ENCODE peak calls at places on chromosomes 5 and 9, in eight cellular contexts. One of them, this sample, is unnamed.

GRCh38 chr5:154198611-154199230 is 8.2 kb downstream of the GALNT10 start:
- DNase-seq in left ventricle myocardium inferior: no peak
- DNase-seq in Peyer's patch: no peak
- DNase-seq in aorta: no peak
- DNase-seq in gastrocnemius medialis: no peak
- DNase-seq in CD8-positive, alpha-beta T cell: no peak
- DNase-seq in upper lobe of left lung: no peak
- DNase-seq in lung: no peak
- DNase-seq in this sample: no peak

GRCh38 chr9:86407022-86407421 is 52.8 kb upstream of the TUT7 start:
- DNase-seq in left ventricle myocardium inferior: no peak
- DNase-seq in Peyer's patch: no peak
- DNase-seq in aorta: no peak
- DNase-seq in gastrocnemius medialis: no peak
- DNase-seq in CD8-positive, alpha-beta T cell: no peak
- DNase-seq in upper lobe of left lung: no peak
- DNase-seq in lung: no peak
- DNase-seq in this sample: no peak

GRCh38 chr9:109780453-109781033 is 545 bp downstream of the PALM2AKAP2 start:
- DNase-seq in left ventricle myocardium inferior: no peak
- DNase-seq in Peyer's patch: no peak
- DNase-seq in aorta: no peak
- DNase-seq in gastrocnemius medialis: no peak
- DNase-seq in CD8-positive, alpha-beta T cell: no peak
- DNase-seq in upper lobe of left lung: no peak
- DNase-seq in lung: no peak
- DNase-seq in this sample: no peak

GRCh38 chr5:54470191-54470590 is 14.7 kb downstream of the HSPB3 start:
- DNase-seq in left ventricle myocardium inferior: no peak
- DNase-seq in Peyer's patch: no peak
- DNase-seq in aorta: no peak
- DNase-seq in gastrocnemius medialis: no peak
- DNase-seq in CD8-positive, alpha-beta T cell: no peak
- DNase-seq in upper lobe of left lung: no peak
- DNase-seq in lung: no peak
- DNase-seq in this sample: no peak

GRCh38 chr5:76610196-76610595 is 13.0 kb downstream of the F2RL2 start:
- DNase-seq in left ventricle myocardium inferior: no peak
- DNase-seq in Peyer's patch: no peak
- DNase-seq in aorta: no peak
- DNase-seq in gastrocnemius medialis: no peak
- DNase-seq in CD8-positive, alpha-beta T cell: no peak
- DNase-seq in upper lobe of left lung: no peak
- DNase-seq in lung: no peak
- DNase-seq in this sample: no peak

GRCh38 chr5:148957591-148958202 is 105.2 kb downstream of the SH3TC2 start:
- DNase-seq in left ventricle myocardium inferior: peak
- DNase-seq in Peyer's patch: peak
- DNase-seq in aorta: no peak
- DNase-seq in gastrocnemius medialis: no peak
- DNase-seq in CD8-positive, alpha-beta T cell: peak
- DNase-seq in upper lobe of left lung: no peak
- DNase-seq in lung: no peak
- DNase-seq in this sample: peak

GRCh38 chr5:41156739-41157138 is 56.6 kb downstream of the C6 start:
- DNase-seq in left ventricle myocardium inferior: no peak
- DNase-seq in Peyer's patch: no peak
- DNase-seq in aorta: no peak
- DNase-seq in gastrocnemius medialis: no peak
- DNase-seq in CD8-positive, alpha-beta T cell: no peak
- DNase-seq in upper lobe of left lung: no peak
- DNase-seq in lung: no peak
- DNase-seq in this sample: no peak

GRCh38 chr9:6243746-6244145 is 28.1 kb downstream of the IL33 start:
- DNase-seq in left ventricle myocardium inferior: no peak
- DNase-seq in Peyer's patch: no peak
- DNase-seq in aorta: no peak
- DNase-seq in gastrocnemius medialis: no peak
- DNase-seq in CD8-positive, alpha-beta T cell: no peak
- DNase-seq in upper lobe of left lung: no peak
- DNase-seq in lung: no peak
- DNase-seq in this sample: no peak

GRCh38 chr9:76658510-76659231 is 105.6 kb upstream of the PCA3 start:
- DNase-seq in left ventricle myocardium inferior: no peak
- DNase-seq in Peyer's patch: no peak
- DNase-seq in aorta: no peak
- DNase-seq in gastrocnemius medialis: no peak
- DNase-seq in CD8-positive, alpha-beta T cell: no peak
- DNase-seq in upper lobe of left lung: peak
- DNase-seq in lung: no peak
- DNase-seq in this sample: no peak

GRCh38 chr5:174166231-174167079 is 120.9 kb downstream of the NSG2 start:
- DNase-seq in left ventricle myocardium inferior: no peak
- DNase-seq in Peyer's patch: no peak
- DNase-seq in aorta: peak
- DNase-seq in gastrocnemius medialis: no peak
- DNase-seq in CD8-positive, alpha-beta T cell: no peak
- DNase-seq in upper lobe of left lung: no peak
- DNase-seq in lung: no peak
- DNase-seq in this sample: peak

GRCh38 chr5:84274585-84275468 is 109.9 kb downstream of the EDIL3 start:
- DNase-seq in left ventricle myocardium inferior: peak
- DNase-seq in Peyer's patch: no peak
- DNase-seq in aorta: no peak
- DNase-seq in gastrocnemius medialis: no peak
- DNase-seq in CD8-positive, alpha-beta T cell: no peak
- DNase-seq in upper lobe of left lung: no peak
- DNase-seq in lung: no peak
- DNase-seq in this sample: peak

GRCh38 chr5:89417990-89418820 is 535.2 kb upstream of the MEF2C start:
- DNase-seq in left ventricle myocardium inferior: no peak
- DNase-seq in Peyer's patch: no peak
- DNase-seq in aorta: no peak
- DNase-seq in gastrocnemius medialis: no peak
- DNase-seq in CD8-positive, alpha-beta T cell: no peak
- DNase-seq in upper lobe of left lung: no peak
- DNase-seq in lung: no peak
- DNase-seq in this sample: no peak

GRCh38 chr9:13524245-13524644 is 244.8 kb upstream of the MPDZ start:
- DNase-seq in left ventricle myocardium inferior: no peak
- DNase-seq in Peyer's patch: no peak
- DNase-seq in aorta: no peak
- DNase-seq in gastrocnemius medialis: no peak
- DNase-seq in CD8-positive, alpha-beta T cell: no peak
- DNase-seq in upper lobe of left lung: no peak
- DNase-seq in lung: no peak
- DNase-seq in this sample: no peak

GRCh38 chr5:181186022-181186421 is 19.0 kb downstream of the TRIM7 start:
- DNase-seq in left ventricle myocardium inferior: no peak
- DNase-seq in Peyer's patch: no peak
- DNase-seq in aorta: peak
- DNase-seq in gastrocnemius medialis: no peak
- DNase-seq in CD8-positive, alpha-beta T cell: no peak
- DNase-seq in upper lobe of left lung: no peak
- DNase-seq in lung: no peak
- DNase-seq in this sample: no peak

GRCh38 chr5:143153332-143154119 is 250.0 kb downstream of the NR3C1 start:
- DNase-seq in left ventricle myocardium inferior: peak
- DNase-seq in Peyer's patch: peak
- DNase-seq in aorta: peak
- DNase-seq in gastrocnemius medialis: peak
- DNase-seq in CD8-positive, alpha-beta T cell: no peak
- DNase-seq in upper lobe of left lung: no peak
- DNase-seq in lung: no peak
- DNase-seq in this sample: peak

GRCh38 chr5:114658179-114658578 is 296.3 kb downstream of the KCNN2 start:
- DNase-seq in left ventricle myocardium inferior: no peak
- DNase-seq in Peyer's patch: no peak
- DNase-seq in aorta: no peak
- DNase-seq in gastrocnemius medialis: no peak
- DNase-seq in CD8-positive, alpha-beta T cell: no peak
- DNase-seq in upper lobe of left lung: no peak
- DNase-seq in lung: no peak
- DNase-seq in this sample: no peak

GRCh38 chr5:172933238-172933637 is 26.0 kb upstream of the RPL26L1 start:
- DNase-seq in left ventricle myocardium inferior: no peak
- DNase-seq in Peyer's patch: no peak
- DNase-seq in aorta: no peak
- DNase-seq in gastrocnemius medialis: no peak
- DNase-seq in CD8-positive, alpha-beta T cell: no peak
- DNase-seq in upper lobe of left lung: no peak
- DNase-seq in lung: no peak
- DNase-seq in this sample: no peak

GRCh38 chr5:172931001-172931536 is 28.2 kb upstream of the RPL26L1 start:
- DNase-seq in left ventricle myocardium inferior: no peak
- DNase-seq in Peyer's patch: no peak
- DNase-seq in aorta: peak
- DNase-seq in gastrocnemius medialis: peak
- DNase-seq in CD8-positive, alpha-beta T cell: no peak
- DNase-seq in upper lobe of left lung: no peak
- DNase-seq in lung: no peak
- DNase-seq in this sample: peak

GRCh38 chr5:172929371-172929838 is 29.8 kb upstream of the RPL26L1 start:
- DNase-seq in left ventricle myocardium inferior: no peak
- DNase-seq in Peyer's patch: no peak
- DNase-seq in aorta: no peak
- DNase-seq in gastrocnemius medialis: no peak
- DNase-seq in CD8-positive, alpha-beta T cell: no peak
- DNase-seq in upper lobe of left lung: no peak
- DNase-seq in lung: no peak
- DNase-seq in this sample: no peak

GRCh38 chr5:172935096-172935495 is 24.1 kb upstream of the RPL26L1 start:
- DNase-seq in left ventricle myocardium inferior: no peak
- DNase-seq in Peyer's patch: no peak
- DNase-seq in aorta: no peak
- DNase-seq in gastrocnemius medialis: no peak
- DNase-seq in CD8-positive, alpha-beta T cell: no peak
- DNase-seq in upper lobe of left lung: no peak
- DNase-seq in lung: no peak
- DNase-seq in this sample: peak

GRCh38 chr5:172932313-172933017 is 26.8 kb upstream of the RPL26L1 start:
- DNase-seq in left ventricle myocardium inferior: peak
- DNase-seq in Peyer's patch: peak
- DNase-seq in aorta: peak
- DNase-seq in gastrocnemius medialis: peak
- DNase-seq in CD8-positive, alpha-beta T cell: peak
- DNase-seq in upper lobe of left lung: peak
- DNase-seq in lung: peak
- DNase-seq in this sample: peak
- H3K27ac ChIP-seq in left ventricle myocardium inferior: peak
- H3K27ac ChIP-seq in Peyer's patch: no peak
- H3K27ac ChIP-seq in aorta: peak
- H3K27ac ChIP-seq in gastrocnemius medialis: peak
- H3K27ac ChIP-seq in CD8-positive, alpha-beta T cell: no peak
- H3K27ac ChIP-seq in upper lobe of left lung: peak
- H3K27ac ChIP-seq in lung: peak
- H3K27ac ChIP-seq in this sample: peak

DNA sequence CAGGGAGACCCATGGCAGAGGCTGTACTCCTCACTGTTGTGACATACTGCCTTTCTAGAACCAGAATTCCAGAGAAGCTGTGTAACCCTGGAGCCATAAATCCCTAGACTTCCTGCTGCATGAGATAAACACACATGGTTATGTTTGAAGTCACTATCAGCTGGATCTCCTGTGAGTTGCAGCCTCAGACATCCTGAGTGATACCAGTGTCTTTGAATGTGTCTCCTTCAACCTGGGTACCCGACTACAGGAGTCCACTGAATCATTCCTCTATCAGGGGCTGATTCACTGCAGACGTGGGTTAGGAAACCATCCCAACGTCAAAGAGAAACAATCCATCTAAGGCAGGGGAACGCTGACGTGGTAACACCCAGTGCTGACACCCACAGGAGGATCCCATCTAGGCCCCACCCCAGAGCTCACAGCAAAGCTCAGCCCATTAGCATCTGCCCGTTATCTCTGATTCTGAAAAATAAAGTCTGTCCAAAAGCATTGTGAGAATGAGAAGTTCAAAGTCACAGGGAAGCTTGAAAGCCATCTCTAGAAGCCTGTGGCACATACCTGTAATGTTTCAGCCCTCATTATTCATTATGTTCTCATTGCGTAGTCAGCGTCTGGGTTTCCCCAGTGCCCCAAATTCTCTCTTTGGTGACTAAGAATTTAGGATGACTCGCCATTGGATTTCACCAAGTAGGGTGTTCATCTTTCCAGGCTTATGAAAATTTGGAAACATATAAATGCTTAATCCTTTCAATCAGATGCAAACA is 36.3 kb upstream of the BASP1 start:
- DNase-seq in left ventricle myocardium inferior: no peak
- DNase-seq in Peyer's patch: no peak
- DNase-seq in aorta: no peak
- DNase-seq in gastrocnemius medialis: no peak
- DNase-seq in CD8-positive, alpha-beta T cell: no peak
- DNase-seq in upper lobe of left lung: no peak
- DNase-seq in lung: no peak
- DNase-seq in this sample: no peak
- H3K27ac ChIP-seq in left ventricle myocardium inferior: no peak
- H3K27ac ChIP-seq in Peyer's patch: no peak
- H3K27ac ChIP-seq in aorta: no peak
- H3K27ac ChIP-seq in gastrocnemius medialis: no peak
- H3K27ac ChIP-seq in CD8-positive, alpha-beta T cell: no peak
- H3K27ac ChIP-seq in upper lobe of left lung: peak
- H3K27ac ChIP-seq in lung: no peak
- H3K27ac ChIP-seq in this sample: no peak

GRCh38 chr5:72456391-72457060 is 50.7 kb downstream of the ZNF366 start:
- DNase-seq in left ventricle myocardium inferior: no peak
- DNase-seq in Peyer's patch: no peak
- DNase-seq in aorta: no peak
- DNase-seq in gastrocnemius medialis: no peak
- DNase-seq in CD8-positive, alpha-beta T cell: no peak
- DNase-seq in upper lobe of left lung: no peak
- DNase-seq in lung: no peak
- DNase-seq in this sample: no peak
- H3K27ac ChIP-seq in left ventricle myocardium inferior: peak
- H3K27ac ChIP-seq in Peyer's patch: no peak
- H3K27ac ChIP-seq in aorta: no peak
- H3K27ac ChIP-seq in gastrocnemius medialis: peak
- H3K27ac ChIP-seq in CD8-positive, alpha-beta T cell: no peak
- H3K27ac ChIP-seq in upper lobe of left lung: no peak
- H3K27ac ChIP-seq in lung: no peak
- H3K27ac ChIP-seq in this sample: peak

DNA sequence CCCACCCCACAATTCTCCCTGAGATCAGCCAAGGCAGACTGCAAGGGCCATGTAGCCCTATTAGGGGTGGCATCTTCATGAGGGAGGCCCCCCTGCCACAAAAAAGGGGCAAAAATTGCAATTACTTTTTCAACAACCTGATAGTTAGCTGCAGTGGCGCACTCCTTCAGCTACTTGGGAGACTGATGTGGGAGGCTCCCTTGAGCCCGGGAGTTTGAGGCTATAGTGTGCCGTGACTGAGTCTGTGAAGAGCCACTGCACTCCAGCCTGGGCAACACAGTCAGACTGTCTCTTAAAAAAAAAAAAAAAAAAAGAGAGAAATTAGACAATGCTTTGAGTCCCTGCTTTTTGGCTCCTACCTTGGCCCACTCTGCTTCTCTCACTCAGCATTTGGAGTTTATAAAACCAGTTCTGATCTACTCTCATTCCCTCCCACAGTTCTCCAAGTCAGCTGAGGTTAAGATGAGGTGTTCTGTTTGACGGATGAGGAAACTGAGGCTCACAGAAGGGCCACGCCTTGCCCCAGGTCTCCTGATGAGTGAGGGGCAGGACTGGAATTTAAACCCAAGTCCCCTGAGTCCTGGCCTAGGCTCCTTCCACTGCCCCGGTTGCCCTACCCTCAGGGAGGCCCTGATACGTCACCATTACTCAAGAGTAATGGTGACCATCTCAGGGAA is 8.9 kb downstream of the GPX3 start:
- DNase-seq in left ventricle myocardium inferior: no peak
- DNase-seq in Peyer's patch: no peak
- DNase-seq in aorta: no peak
- DNase-seq in gastrocnemius medialis: peak
- DNase-seq in CD8-positive, alpha-beta T cell: no peak
- DNase-seq in upper lobe of left lung: no peak
- DNase-seq in lung: no peak
- DNase-seq in this sample: no peak
- H3K27ac ChIP-seq in left ventricle myocardium inferior: peak
- H3K27ac ChIP-seq in Peyer's patch: peak
- H3K27ac ChIP-seq in aorta: no peak
- H3K27ac ChIP-seq in gastrocnemius medialis: peak
- H3K27ac ChIP-seq in CD8-positive, alpha-beta T cell: no peak
- H3K27ac ChIP-seq in upper lobe of left lung: peak
- H3K27ac ChIP-seq in lung: peak
- H3K27ac ChIP-seq in this sample: peak

This sample was measured in right cardiac atrium.